ENCODE peak calls at places on chromosome 17, in five cellular contexts. One of them, this sample, is unnamed.

GRCh38 chr17:38498353-38498752 is 70.1 kb downstream of the ARHGAP23 start:
- DNase-seq in activated naive CD4-positive, alpha-beta T cell treated with anti-CD3 and anti-CD28 coated beads for 36 hours: no peak
- DNase-seq in AG04450: no peak
- DNase-seq in effector CD4-positive, alpha-beta T cell: no peak
- DNase-seq in T-helper 17 cell: no peak
- DNase-seq in this sample: no peak

GRCh38 chr17:79080761-79081290 is 6.2 kb downstream of the ENGASE start:
- DNase-seq in activated naive CD4-positive, alpha-beta T cell treated with anti-CD3 and anti-CD28 coated beads for 36 hours: no peak
- DNase-seq in AG04450: no peak
- DNase-seq in effector CD4-positive, alpha-beta T cell: no peak
- DNase-seq in T-helper 17 cell: no peak
- DNase-seq in this sample: no peak

GRCh38 chr17:21024024-21024423 is 18.8 kb downstream of the USP22 start:
- DNase-seq in activated naive CD4-positive, alpha-beta T cell treated with anti-CD3 and anti-CD28 coated beads for 36 hours: no peak
- DNase-seq in AG04450: no peak
- DNase-seq in effector CD4-positive, alpha-beta T cell: no peak
- DNase-seq in T-helper 17 cell: no peak
- DNase-seq in this sample: no peak

GRCh38 chr17:16419929-16420271 is 4.5 kb downstream of the TRPV2 start:
- DNase-seq in activated naive CD4-positive, alpha-beta T cell treated with anti-CD3 and anti-CD28 coated beads for 36 hours: peak
- DNase-seq in AG04450: peak
- DNase-seq in effector CD4-positive, alpha-beta T cell: peak
- DNase-seq in T-helper 17 cell: no peak
- DNase-seq in this sample: peak

GRCh38 chr17:76504117-76504516 is 2.9 kb upstream of the RHBDF2 start:
- DNase-seq in activated naive CD4-positive, alpha-beta T cell treated with anti-CD3 and anti-CD28 coated beads for 36 hours: no peak
- DNase-seq in AG04450: no peak
- DNase-seq in effector CD4-positive, alpha-beta T cell: no peak
- DNase-seq in T-helper 17 cell: no peak
- DNase-seq in this sample: no peak

GRCh38 chr17:82062984-82063368 is 2.6 kb downstream of the DUS1L start:
- DNase-seq in activated naive CD4-positive, alpha-beta T cell treated with anti-CD3 and anti-CD28 coated beads for 36 hours: no peak
- DNase-seq in AG04450: no peak
- DNase-seq in effector CD4-positive, alpha-beta T cell: no peak
- DNase-seq in T-helper 17 cell: no peak
- DNase-seq in this sample: no peak

GRCh38 chr17:40909755-40910154 is 24.7 kb upstream of the KRT20 start:
- DNase-seq in activated naive CD4-positive, alpha-beta T cell treated with anti-CD3 and anti-CD28 coated beads for 36 hours: no peak
- DNase-seq in AG04450: peak
- DNase-seq in effector CD4-positive, alpha-beta T cell: no peak
- DNase-seq in T-helper 17 cell: no peak
- DNase-seq in this sample: no peak

GRCh38 chr17:64240261-64240740 is 22.8 kb downstream of the TEX2 start:
- DNase-seq in activated naive CD4-positive, alpha-beta T cell treated with anti-CD3 and anti-CD28 coated beads for 36 hours: no peak
- DNase-seq in AG04450: no peak
- DNase-seq in effector CD4-positive, alpha-beta T cell: no peak
- DNase-seq in T-helper 17 cell: no peak
- DNase-seq in this sample: no peak

GRCh38 chr17:44912763-44913544 is 2.3 kb downstream of the GFAP start:
- DNase-seq in activated naive CD4-positive, alpha-beta T cell treated with anti-CD3 and anti-CD28 coated beads for 36 hours: no peak
- DNase-seq in AG04450: no peak
- DNase-seq in effector CD4-positive, alpha-beta T cell: no peak
- DNase-seq in T-helper 17 cell: no peak
- DNase-seq in this sample: no peak

GRCh38 chr17:75325827-75326586 is 36.8 kb upstream of the SLC25A19 start:
- DNase-seq in activated naive CD4-positive, alpha-beta T cell treated with anti-CD3 and anti-CD28 coated beads for 36 hours: no peak
- DNase-seq in AG04450: no peak
- DNase-seq in effector CD4-positive, alpha-beta T cell: no peak
- DNase-seq in T-helper 17 cell: no peak
- DNase-seq in this sample: no peak

GRCh38 chr17:34850964-34851363 is 110.3 kb downstream of the CCT6B start:
- DNase-seq in activated naive CD4-positive, alpha-beta T cell treated with anti-CD3 and anti-CD28 coated beads for 36 hours: no peak
- DNase-seq in AG04450: no peak
- DNase-seq in effector CD4-positive, alpha-beta T cell: no peak
- DNase-seq in T-helper 17 cell: no peak
- DNase-seq in this sample: no peak

GRCh38 chr17:56297142-56297541 is 143.9 kb downstream of the ANKFN1 start:
- DNase-seq in activated naive CD4-positive, alpha-beta T cell treated with anti-CD3 and anti-CD28 coated beads for 36 hours: peak
- DNase-seq in AG04450: peak
- DNase-seq in effector CD4-positive, alpha-beta T cell: no peak
- DNase-seq in T-helper 17 cell: no peak
- DNase-seq in this sample: no peak

GRCh38 chr17:1485311-1485747 is 7.2 kb downstream of the MYO1C start:
- DNase-seq in activated naive CD4-positive, alpha-beta T cell treated with anti-CD3 and anti-CD28 coated beads for 36 hours: no peak
- DNase-seq in AG04450: no peak
- DNase-seq in effector CD4-positive, alpha-beta T cell: peak
- DNase-seq in T-helper 17 cell: peak
- DNase-seq in this sample: no peak

GRCh38 chr17:29156781-29157180 is 23.4 kb downstream of the MYO18A start:
- DNase-seq in activated naive CD4-positive, alpha-beta T cell treated with anti-CD3 and anti-CD28 coated beads for 36 hours: no peak
- DNase-seq in AG04450: no peak
- DNase-seq in effector CD4-positive, alpha-beta T cell: no peak
- DNase-seq in T-helper 17 cell: no peak
- DNase-seq in this sample: no peak

GRCh38 chr17:47806913-47807255 is 14.7 kb downstream of the OSBPL7 start:
- DNase-seq in activated naive CD4-positive, alpha-beta T cell treated with anti-CD3 and anti-CD28 coated beads for 36 hours: no peak
- DNase-seq in AG04450: no peak
- DNase-seq in effector CD4-positive, alpha-beta T cell: no peak
- DNase-seq in T-helper 17 cell: no peak
- DNase-seq in this sample: no peak

GRCh38 chr17:50361561-50362480 is 11.2 kb downstream of the MRPL27 start:
- DNase-seq in activated naive CD4-positive, alpha-beta T cell treated with anti-CD3 and anti-CD28 coated beads for 36 hours: peak
- DNase-seq in AG04450: peak
- DNase-seq in effector CD4-positive, alpha-beta T cell: peak
- DNase-seq in T-helper 17 cell: peak
- DNase-seq in this sample: peak

GRCh38 chr17:79706931-79707382 is 23.8 kb upstream of the ENPP7 start:
- DNase-seq in activated naive CD4-positive, alpha-beta T cell treated with anti-CD3 and anti-CD28 coated beads for 36 hours: no peak
- DNase-seq in AG04450: no peak
- DNase-seq in effector CD4-positive, alpha-beta T cell: no peak
- DNase-seq in T-helper 17 cell: no peak
- DNase-seq in this sample: no peak

GRCh38 chr17:16918443-16918842 is 53.5 kb downstream of the TNFRSF13B start:
- DNase-seq in activated naive CD4-positive, alpha-beta T cell treated with anti-CD3 and anti-CD28 coated beads for 36 hours: no peak
- DNase-seq in AG04450: no peak
- DNase-seq in effector CD4-positive, alpha-beta T cell: no peak
- DNase-seq in T-helper 17 cell: no peak
- DNase-seq in this sample: no peak

GRCh38 chr17:75250009-75250471 is 11.4 kb downstream of the GGA3 start:
- DNase-seq in activated naive CD4-positive, alpha-beta T cell treated with anti-CD3 and anti-CD28 coated beads for 36 hours: peak
- DNase-seq in AG04450: no peak
- DNase-seq in effector CD4-positive, alpha-beta T cell: peak
- DNase-seq in T-helper 17 cell: no peak
- DNase-seq in this sample: peak

GRCh38 chr17:68507581-68507980 is 4.6 kb upstream of the PRKAR1A start:
- DNase-seq in activated naive CD4-positive, alpha-beta T cell treated with anti-CD3 and anti-CD28 coated beads for 36 hours: no peak
- DNase-seq in AG04450: no peak
- DNase-seq in effector CD4-positive, alpha-beta T cell: no peak
- DNase-seq in T-helper 17 cell: no peak
- DNase-seq in this sample: no peak

GRCh38 chr17:57663326-57664070 is 81.6 kb downstream of the CCDC182 start:
- DNase-seq in activated naive CD4-positive, alpha-beta T cell treated with anti-CD3 and anti-CD28 coated beads for 36 hours: no peak
- DNase-seq in AG04450: no peak
- DNase-seq in effector CD4-positive, alpha-beta T cell: no peak
- DNase-seq in T-helper 17 cell: no peak
- DNase-seq in this sample: no peak

GRCh38 chr17:41959336-41960095 is 7.1 kb upstream of the CNP start:
- DNase-seq in activated naive CD4-positive, alpha-beta T cell treated with anti-CD3 and anti-CD28 coated beads for 36 hours: peak
- DNase-seq in AG04450: peak
- DNase-seq in effector CD4-positive, alpha-beta T cell: no peak
- DNase-seq in T-helper 17 cell: no peak
- DNase-seq in this sample: no peak

This sample was measured in stimulated activated effector memory CD8-positive, alpha-beta T cell treated with anti-CD3 and anti-CD28 coated beads, Interleukin-12 subunit alpha, Interleukin-12 subunit beta, amount 100 ng/mL, for 72 hours.